ENCODE peak calls at places on chromosomes 11 and 22, in eight cellular contexts. K is stimulated activated CD8-positive, alpha-beta memory T cell treated with anti-CD3 and anti-CD28 coated beads, Interleukin-7, amount 100 ng/mL, for 1 hour; Z is H54; S is endothelial cell; X is MCF 10A; L is pancreas; C is activated T-cell treated with anti-CD3 and anti-CD28 coated beads for 1 hour; J is fibroblast of lung. N is an unnamed sample.
A peak's percentile ranks its signal among the peaks of the same experiment; 100 is the strongest.

GRCh38 chr11:3613998-3614741 is 27.6 kb downstream of the ART5 start:
- DNase-seq in K (no peak), Z (no peak), S (no peak), X (no peak), L (no peak), C (no peak), J (no peak), N (no peak)

GRCh38 chr22:27135582-27135981 is 478.2 kb downstream of the MIAT start:
- DNase-seq in K (no peak), Z (peak; percentile 56), S (no peak), X (peak; percentile 28), L (no peak), C (no peak), J (peak; percentile 94), N (no peak)

GRCh38 chr11:85821636-85822035 is 10.7 kb upstream of the SYTL2 start:
- DNase-seq in K (no peak), Z (no peak), S (no peak), X (peak; percentile 66), L (no peak), C (no peak), J (peak; percentile 80), N (peak; percentile 80)

GRCh38 chr11:11387906-11388305 is 34.9 kb upstream of the CSNK2A3 start:
- DNase-seq in K (no peak), Z (no peak), S (no peak), X (no peak), L (no peak), C (no peak), J (no peak), N (no peak)

GRCh38 chr22:41596776-41597634 is 7.4 kb upstream of the PMM1 start:
- DNase-seq in K (no peak), Z (peak; percentile 57), S (peak; percentile 63), X (peak; percentile 58), L (peak; percentile 89), C (peak; percentile 12), J (peak; percentile 37), N (peak; percentile 66)

GRCh38 chr11:98679673-98680072 is 341.1 kb upstream of the CNTN5 start:
- DNase-seq in K (no peak), Z (no peak), S (no peak), X (no peak), L (no peak), C (no peak), J (no peak), N (no peak)

GRCh38 chr11:1753426-1754305 is 3.3 kb upstream of the IFITM10 start:
- DNase-seq in K (no peak), Z (no peak), S (no peak), X (no peak), L (peak; percentile 78), C (no peak), J (no peak), N (no peak)

GRCh38 chr11:67032830-67033555 is 10.1 kb downstream of the SYT12 start:
- DNase-seq in K (no peak), Z (peak; percentile 89), S (no peak), X (peak; percentile 84), L (no peak), C (no peak), J (peak; percentile 94), N (peak; percentile 79)

GRCh38 chr11:108319541-108320145 is 96.8 kb downstream of the ATM start:
- DNase-seq in K (no peak), Z (no peak), S (no peak), X (no peak), L (no peak), C (no peak), J (peak; percentile 65), N (peak; percentile 60)

GRCh38 chr22:50612715-50613221 is 12.2 kb downstream of the MAPK8IP2 start:
- DNase-seq in K (no peak), Z (no peak), S (no peak), X (peak; percentile 18), L (no peak), C (no peak), J (no peak), N (no peak)

GRCh38 chr11:73286240-73286810 is 14.2 kb downstream of the P2RY6 start:
- DNase-seq in K (no peak), Z (no peak), S (no peak), X (no peak), L (no peak), C (no peak), J (no peak), N (no peak)

GRCh38 chr11:31812392-31813241 is 1.5 kb upstream of the PAX6 start:
- DNase-seq in K (no peak), Z (no peak), S (peak; percentile 26), X (no peak), L (peak; percentile 75), C (no peak), J (peak; percentile 66), N (no peak)

GRCh38 chr11:11036185-11037161 is 178.6 kb upstream of the ZBED5 start:
- DNase-seq in K (no peak), Z (peak; percentile 17), S (peak; percentile 46), X (peak; percentile 74), L (no peak), C (peak; percentile 16), J (peak; percentile 65), N (peak; percentile 62)

GRCh38 chr11:2263724-2264360 is 6.5 kb downstream of the ASCL2 start:
- DNase-seq in K (no peak), Z (no peak), S (no peak), X (no peak), L (no peak), C (no peak), J (no peak), N (no peak)

GRCh38 chr22:43100223-43100622 is 10.3 kb upstream of the BIK start:
- DNase-seq in K (no peak), Z (no peak), S (no peak), X (no peak), L (no peak), C (no peak), J (no peak), N (peak; percentile 53)

GRCh38 chr22:41862160-41862529 is 29.2 kb downstream of the SREBF2 start:
- DNase-seq in K (no peak), Z (no peak), S (no peak), X (no peak), L (no peak), C (peak; percentile 13), J (peak; percentile 18), N (peak; percentile 34)

GRCh38 chr22:49527611-49528419 is 299.9 kb downstream of the BRD1 start:
- DNase-seq in K (no peak), Z (no peak), S (no peak), X (no peak), L (no peak), C (no peak), J (no peak), N (no peak)

GRCh38 chr11:65431452-65432132 is 9.0 kb downstream of the NEAT1 start:
- DNase-seq in K (no peak), Z (no peak), S (no peak), X (peak; percentile 29), L (no peak), C (no peak), J (peak; percentile 43), N (peak; percentile 29)

GRCh38 chr11:69808708-69809107 is 10.5 kb downstream of the FGF3 start:
- DNase-seq in K (no peak), Z (no peak), S (no peak), X (no peak), L (no peak), C (no peak), J (peak; percentile 60), N (no peak)

GRCh38 chr11:36130401-36130800 is 158.8 kb downstream of the COMMD9 start:
- DNase-seq in K (no peak), Z (peak; percentile 30), S (no peak), X (peak; percentile 2), L (no peak), C (no peak), J (peak; percentile 39), N (peak; percentile 68)

GRCh38 chr11:419248-420005 is 4.6 kb upstream of the SIGIRR start:
- DNase-seq in K (no peak), Z (no peak), S (no peak), X (no peak), L (peak; percentile 72), C (no peak), J (no peak), N (no peak)

GRCh38 chr22:29215012-29215860 is 9.5 kb downstream of the EMID1 start:
- DNase-seq in K (no peak), Z (no peak), S (no peak), X (no peak), L (peak; percentile 42), C (no peak), J (no peak), N (no peak)

GRCh38 chr22:24380220-24381218 is 46.9 kb upstream of the ADORA2A start:
- DNase-seq in K (no peak), Z (no peak), S (no peak), X (no peak), L (no peak), C (no peak), J (no peak), N (no peak)

GRCh38 chr11:112810951-112811350 is 150.3 kb upstream of the NCAM1 start:
- DNase-seq in K (no peak), Z (no peak), S (no peak), X (no peak), L (no peak), C (no peak), J (no peak), N (peak; percentile 63)

GRCh38 chr22:48579035-48579914 is 1248.4 kb downstream of the BRD1 start:
- DNase-seq in K (no peak), Z (no peak), S (no peak), X (no peak), L (peak; percentile 20), C (no peak), J (peak; percentile 74), N (no peak)

GRCh38 chr22:33542153-33542552 is 378.1 kb downstream of the LARGE1 start:
- DNase-seq in K (no peak), Z (no peak), S (no peak), X (no peak), L (no peak), C (no peak), J (no peak), N (no peak)

GRCh38 chr11:76667271-76667818 is 3.2 kb downstream of the LRRC32 start:
- DNase-seq in K (no peak), Z (no peak), S (no peak), X (no peak), L (peak; percentile 21), C (no peak), J (no peak), N (no peak)

GRCh38 chr11:11211186-11211585 is 141.9 kb downstream of the CSNK2A3 start:
- DNase-seq in K (no peak), Z (no peak), S (no peak), X (peak; percentile 16), L (no peak), C (no peak), J (no peak), N (peak; percentile 71)

GRCh38 chr11:66749091-66749490 is 20.1 kb upstream of the SPTBN2 start:
- DNase-seq in K (no peak), Z (no peak), S (no peak), X (no peak), L (no peak), C (no peak), J (no peak), N (peak; percentile 20)

N was measured in mammary epithelial cell.